ENCODE peak calls at places on chromosomes 16 and 17, in eight cellular contexts. One of them, this sample, is unnamed.

GRCh38 chr17:80960037-80960796 is 31.4 kb upstream of the CHMP6 start:
- DNase-seq in HEK293T: no peak
- DNase-seq in OCI-LY7: no peak
- DNase-seq in progenitor cell of endocrine pancreas: no peak
- DNase-seq in stimulated activated CD4-positive, alpha-beta T cell treated with anti-CD3 and anti-CD28 coated beads, TNF-alpha, amount 100 ng/mL, for 1 hour: no peak
- DNase-seq in RWPE1: no peak
- DNase-seq in lung microvascular endothelial cell: no peak
- DNase-seq in transverse colon: no peak
- DNase-seq in this sample: no peak

GRCh38 chr17:75919611-75920010 is 14.9 kb upstream of the MRPL38 start:
- DNase-seq in stimulated activated CD4-positive, alpha-beta T cell treated with anti-CD3 and anti-CD28 coated beads, TNF-alpha, amount 100 ng/mL, for 1 hour: no peak
- DNase-seq in lung microvascular endothelial cell: no peak
- DNase-seq in progenitor cell of endocrine pancreas: no peak
- DNase-seq in transverse colon: no peak
- DNase-seq in RWPE1: no peak
- DNase-seq in OCI-LY7: no peak
- DNase-seq in HEK293T: no peak
- DNase-seq in this sample: no peak

GRCh38 chr17:63419949-63420867 is 25.9 kb downstream of the CYB561 start:
- DNase-seq in OCI-LY7: no peak
- DNase-seq in RWPE1: no peak
- DNase-seq in stimulated activated CD4-positive, alpha-beta T cell treated with anti-CD3 and anti-CD28 coated beads, TNF-alpha, amount 100 ng/mL, for 1 hour: no peak
- DNase-seq in progenitor cell of endocrine pancreas: no peak
- DNase-seq in transverse colon: no peak
- DNase-seq in lung microvascular endothelial cell: peak
- DNase-seq in HEK293T: no peak
- DNase-seq in this sample: no peak

GRCh38 chr16:56246051-56246817 is 54.9 kb downstream of the GNAO1 start:
- DNase-seq in stimulated activated CD4-positive, alpha-beta T cell treated with anti-CD3 and anti-CD28 coated beads, TNF-alpha, amount 100 ng/mL, for 1 hour: no peak
- DNase-seq in lung microvascular endothelial cell: peak
- DNase-seq in HEK293T: no peak
- DNase-seq in transverse colon: no peak
- DNase-seq in RWPE1: peak
- DNase-seq in progenitor cell of endocrine pancreas: no peak
- DNase-seq in OCI-LY7: no peak
- DNase-seq in this sample: no peak

GRCh38 chr16:23304620-23305019 is 2.5 kb downstream of the SCNN1B start:
- DNase-seq in lung microvascular endothelial cell: no peak
- DNase-seq in OCI-LY7: no peak
- DNase-seq in HEK293T: no peak
- DNase-seq in progenitor cell of endocrine pancreas: no peak
- DNase-seq in transverse colon: no peak
- DNase-seq in stimulated activated CD4-positive, alpha-beta T cell treated with anti-CD3 and anti-CD28 coated beads, TNF-alpha, amount 100 ng/mL, for 1 hour: no peak
- DNase-seq in RWPE1: no peak
- DNase-seq in this sample: no peak

GRCh38 chr17:7393613-7394451 is 493 bp downstream of the PLSCR3 start:
- DNase-seq in HEK293T: no peak
- DNase-seq in RWPE1: peak
- DNase-seq in OCI-LY7: peak
- DNase-seq in transverse colon: peak
- DNase-seq in stimulated activated CD4-positive, alpha-beta T cell treated with anti-CD3 and anti-CD28 coated beads, TNF-alpha, amount 100 ng/mL, for 1 hour: peak
- DNase-seq in lung microvascular endothelial cell: no peak
- DNase-seq in progenitor cell of endocrine pancreas: peak
- DNase-seq in this sample: no peak

GRCh38 chr17:61235001-61235820 is 164.4 kb upstream of the TBX2 start:
- DNase-seq in lung microvascular endothelial cell: no peak
- DNase-seq in RWPE1: no peak
- DNase-seq in HEK293T: no peak
- DNase-seq in transverse colon: no peak
- DNase-seq in stimulated activated CD4-positive, alpha-beta T cell treated with anti-CD3 and anti-CD28 coated beads, TNF-alpha, amount 100 ng/mL, for 1 hour: no peak
- DNase-seq in OCI-LY7: no peak
- DNase-seq in progenitor cell of endocrine pancreas: no peak
- DNase-seq in this sample: no peak

GRCh38 chr17:69061901-69062556 is 1.3 kb upstream of the ABCA9 start:
- DNase-seq in progenitor cell of endocrine pancreas: no peak
- DNase-seq in stimulated activated CD4-positive, alpha-beta T cell treated with anti-CD3 and anti-CD28 coated beads, TNF-alpha, amount 100 ng/mL, for 1 hour: no peak
- DNase-seq in HEK293T: no peak
- DNase-seq in lung microvascular endothelial cell: no peak
- DNase-seq in transverse colon: no peak
- DNase-seq in RWPE1: no peak
- DNase-seq in OCI-LY7: no peak
- DNase-seq in this sample: no peak